ENCODE peak calls at places on chromosomes 3 and 15, in seven cellular contexts. H is CD8-positive, alpha-beta T cell; O is SIG-M5; B is pancreas; L is cardiac fibroblast; D is memory B cell; A is BE2C. K is an unnamed sample.

GRCh38 chr3:194097141-194097880 is 38.6 kb upstream of the HES1 start:
- DNase-seq in H (no peak), O (no peak), B (peak; percentile 67), L (peak; percentile 40), D (no peak), A (no peak), K (no peak)

GRCh38 chr15:74889390-74889881 is 406 bp upstream of the MPI start:
- DNase-seq in H (no peak), O (no peak), B (no peak), L (peak; percentile 43), D (no peak), A (no peak), K (peak; percentile 8)

GRCh38 chr3:45760878-45761711 is 35.2 kb downstream of the SLC6A20 start:
- DNase-seq in H (no peak), O (no peak), B (peak; percentile 66), L (peak; percentile 81), D (peak; percentile 16), A (peak; percentile 55), K (peak; percentile 66)

GRCh38 chr3:134641671-134642300 is 9.0 kb downstream of the KY start:
- DNase-seq in H (no peak), O (no peak), B (no peak), L (no peak), D (no peak), A (no peak), K (no peak)

GRCh38 chr3:7504886-7505775 is 644.2 kb downstream of the GRM7 start:
- DNase-seq in H (no peak), O (no peak), B (peak; percentile 13), L (peak; percentile 95), D (no peak), A (no peak), K (no peak)

GRCh38 chr15:88649286-88649733 is 10.5 kb downstream of the ISG20 start:
- DNase-seq in H (peak; percentile 33), O (no peak), B (no peak), L (peak; percentile 91), D (peak; percentile 49), A (no peak), K (peak; percentile 90)

GRCh38 chr15:59255647-59256380 is 49.2 kb downstream of the LDHAL6B start:
- DNase-seq in H (no peak), O (no peak), B (peak; percentile 43), L (no peak), D (no peak), A (no peak), K (no peak)

GRCh38 chr15:85329561-85330421 is 50.6 kb upstream of the AKAP13 start:
- DNase-seq in H (no peak), O (peak; percentile 50), B (no peak), L (peak; percentile 47), D (peak; percentile 71), A (no peak), K (peak; percentile 85)

GRCh38 chr3:59978979-59979378 is 929.2 kb upstream of the CFAP20DC start:
- DNase-seq in H (no peak), O (no peak), B (no peak), L (no peak), D (no peak), A (no peak), K (no peak)

GRCh38 chr3:195385526-195385925 is 57.3 kb downstream of the ACAP2 start:
- DNase-seq in H (no peak), O (no peak), B (no peak), L (peak; percentile 57), D (no peak), A (no peak), K (no peak)

GRCh38 chr3:45978348-45978747 is 17.3 kb downstream of the FYCO1 start:
- DNase-seq in H (no peak), O (no peak), B (peak; percentile 69), L (no peak), D (no peak), A (no peak), K (no peak)

GRCh38 chr3:144636833-144637232 is 665.2 kb downstream of the DIPK2A start:
- DNase-seq in H (no peak), O (no peak), B (peak; percentile 11), L (no peak), D (no peak), A (peak; percentile 13), K (no peak)

GRCh38 chr3:192817053-192817452 is 89.7 kb upstream of the FGF12 start:
- DNase-seq in H (no peak), O (no peak), B (no peak), L (peak; percentile 31), D (no peak), A (no peak), K (peak; percentile 82)

GRCh38 chr15:47794266-47794914 is 77.1 kb downstream of the SEMA6D start:
- DNase-seq in H (no peak), O (no peak), B (peak; percentile 29), L (no peak), D (no peak), A (no peak), K (peak; percentile 2)

GRCh38 chr15:73002509-73002908 is 49.8 kb upstream of the NEO1 start:
- DNase-seq in H (no peak), O (no peak), B (no peak), L (no peak), D (no peak), A (no peak), K (peak; percentile 97)

GRCh38 chr3:17631617-17632016 is 110.8 kb downstream of the TBC1D5 start:
- DNase-seq in H (no peak), O (no peak), B (no peak), L (no peak), D (no peak), A (no peak), K (peak; percentile 1)

GRCh38 chr15:56356616-56357015 is 8.6 kb upstream of the TEX9 start:
- DNase-seq in H (no peak), O (no peak), B (no peak), L (peak; percentile 11), D (no peak), A (no peak), K (peak; percentile 19)

GRCh38 chr3:14544282-14545250 is 4.4 kb upstream of the GRIP2 start:
- DNase-seq in H (no peak), O (no peak), B (no peak), L (no peak), D (no peak), A (no peak), K (no peak)

GRCh38 chr3:37988931-37989525 is 1.6 kb upstream of the VILL start:
- DNase-seq in H (no peak), O (no peak), B (peak; percentile 9), L (no peak), D (no peak), A (no peak), K (no peak)

GRCh38 chr3:127792664-127793292 is 29.5 kb downstream of the MGLL start:
- DNase-seq in H (no peak), O (no peak), B (no peak), L (peak; percentile 93), D (no peak), A (no peak), K (peak; percentile 93)

GRCh38 chr3:71585891-71586809 is 2.6 kb upstream of the FOXP1 start:
- DNase-seq in H (no peak), O (no peak), B (no peak), L (peak; percentile 70), D (peak; percentile 41), A (no peak), K (peak; percentile 53)

GRCh38 chr3:147394168-147394941 is 12.0 kb downstream of the ZIC4 start:
- DNase-seq in H (no peak), O (no peak), B (no peak), L (no peak), D (no peak), A (no peak), K (no peak)

GRCh38 chr3:155497930-155498647 is 204.6 kb upstream of the STRIT1 start:
- DNase-seq in H (no peak), O (no peak), B (no peak), L (peak; percentile 1), D (no peak), A (no peak), K (peak; percentile 93)

GRCh38 chr3:127276396-127276795 is 11.4 kb downstream of the PRR20G start:
- DNase-seq in H (no peak), O (no peak), B (no peak), L (no peak), D (no peak), A (no peak), K (no peak)

GRCh38 chr15:86121568-86121967 is 41.9 kb downstream of the AGBL1 start:
- DNase-seq in H (no peak), O (no peak), B (no peak), L (no peak), D (no peak), A (no peak), K (no peak)

GRCh38 chr3:112002458-112002971 is 3.8 kb downstream of the TAGLN3 start:
- DNase-seq in H (no peak), O (no peak), B (no peak), L (no peak), D (no peak), A (no peak), K (peak; percentile 21)

GRCh38 chr3:172135766-172136729 is 96.7 kb downstream of the FNDC3B start:
- DNase-seq in H (no peak), O (no peak), B (no peak), L (peak; percentile 76), D (no peak), A (no peak), K (peak; percentile 90)

GRCh38 chr3:10815487-10815886 is 541 bp upstream of the SLC6A11 start:
- DNase-seq in H (no peak), O (no peak), B (no peak), L (no peak), D (no peak), A (no peak), K (no peak)

GRCh38 chr3:61118830-61119229 is 132.4 kb downstream of the FHIT start:
- DNase-seq in H (no peak), O (no peak), B (no peak), L (no peak), D (no peak), A (no peak), K (no peak)

GRCh38 chr3:129490273-129490675 is 38.2 kb upstream of the RHO start:
- DNase-seq in H (peak; percentile 28), O (no peak), B (peak; percentile 82), L (peak; percentile 96), D (peak; percentile 61), A (peak; percentile 84), K (peak; percentile 93)

GRCh38 chr15:69059170-69059943 is 44.9 kb downstream of the NOX5 start:
- DNase-seq in H (peak; percentile 43), O (peak; percentile 7), B (peak; percentile 87), L (peak; percentile 92), D (peak; percentile 44), A (peak; percentile 91), K (peak; percentile 77)

GRCh38 chr15:38991126-38991525 is 426.5 kb upstream of the RASGRP1 start:
- DNase-seq in H (no peak), O (no peak), B (no peak), L (peak; percentile 87), D (no peak), A (no peak), K (peak; percentile 57)

GRCh38 chr3:120324185-120324584 is 25.0 kb downstream of the LRRC58 start:
- DNase-seq in H (no peak), O (no peak), B (no peak), L (no peak), D (no peak), A (no peak), K (peak; percentile 5)

GRCh38 chr3:10189557-10190374 is 25.0 kb downstream of the IRAK2 start:
- DNase-seq in H (no peak), O (peak; percentile 36), B (peak; percentile 61), L (peak; percentile 93), D (no peak), A (peak; percentile 16), K (peak; percentile 26)

GRCh38 chr3:126988451-126989021 is 5.6 kb downstream of the PLXNA1 start:
- DNase-seq in H (no peak), O (no peak), B (no peak), L (no peak), D (no peak), A (no peak), K (no peak)

K was measured in HCEC 1CT.